ENCODE peak calls at places on chromosome 1, in four cellular contexts. C is progenitor cell of endocrine pancreas; T is HS-27A; Q is activated CD4-positive, CD25-positive, alpha-beta regulatory T cell. R is an unnamed sample.

GRCh38 chr1:102535829-102536505 is 539.2 kb upstream of the OLFM3 start:
- DNase-seq in C (no peak), T (no peak), Q (no peak), R (no peak)

GRCh38 chr1:33709780-33710713 is 153.8 kb upstream of the HMGB4 start:
- DNase-seq in C (no peak), T (no peak), Q (no peak), R (no peak)

GRCh38 chr1:151945725-151946365 is 36.5 kb upstream of the THEM4 start:
- DNase-seq in C (no peak), T (peak), Q (no peak), R (peak)

GRCh38 chr1:228208831-228209524 is 1.1 kb downstream of the OBSCN start:
- DNase-seq in C (no peak), T (no peak), Q (no peak), R (no peak)

GRCh38 chr1:201885531-201886075 is 3.1 kb upstream of the SHISA4 start:
- DNase-seq in C (no peak), T (no peak), Q (no peak), R (peak)

GRCh38 chr1:51514733-51515132 is 4.3 kb downstream of the EPS15 start:
- DNase-seq in C (no peak), T (no peak), Q (no peak), R (no peak)

GRCh38 chr1:43388021-43388575 is 1.5 kb downstream of the MED8 start:
- DNase-seq in C (no peak), T (no peak), Q (no peak), R (no peak)

GRCh38 chr1:206895320-206895719 is 1.9 kb upstream of the IL24 start:
- DNase-seq in C (no peak), T (no peak), Q (no peak), R (no peak)

GRCh38 chr1:9652379-9653194 is 1.1 kb downstream of the PIK3CD start:
- DNase-seq in C (no peak), T (no peak), Q (no peak), R (peak)

GRCh38 chr1:162279099-162279498 is 97.6 kb downstream of the SPATA46 start:
- DNase-seq in C (no peak), T (no peak), Q (no peak), R (no peak)

GRCh38 chr1:226424228-226425003 is 16.5 kb upstream of the PARP1 start:
- DNase-seq in C (no peak), T (no peak), Q (no peak), R (no peak)

GRCh38 chr1:143625886-143626285 is 345.9 kb downstream of the FAM72C start:
- DNase-seq in C (no peak), T (no peak), Q (no peak), R (no peak)

GRCh38 chr1:41689596-41689995 is 205.1 kb upstream of the EDN2 start:
- DNase-seq in C (no peak), T (no peak), Q (no peak), R (no peak)

GRCh38 chr1:114712987-114713386 is 3.6 kb downstream of the NRAS start:
- DNase-seq in C (no peak), T (no peak), Q (no peak), R (no peak)

GRCh38 chr1:84170171-84170570 is 26.1 kb downstream of the PRKACB start:
- DNase-seq in C (no peak), T (no peak), Q (no peak), R (no peak)